ENCODE peak calls at places on chromosomes 4 and X, in six cellular contexts. Z, K, X, J, G and W are unnamed samples.

GRCh38 chr4:337932-338758 is 531 bp downstream of the ZNF141 start:
- DNase-seq in Z (peak; percentile 65), K (no peak), X (no peak), J (peak; percentile 13), G (peak; percentile 74), W (no peak)

GRCh38 chr4:31592293-31592692 is 872.1 kb downstream of the PCDH7 start:
- DNase-seq in Z (no peak), K (no peak), X (no peak), J (no peak), G (peak; percentile 29), W (no peak)

GRCh38 chr4:155854597-155855226 is 11.4 kb downstream of the ASIC5 start:
- DNase-seq in Z (no peak), K (no peak), X (no peak), J (no peak), G (peak; percentile 74), W (peak; percentile 88)

GRCh38 chrX:151852294-151852693 is 60.4 kb upstream of the MAGEA4 start:
- DNase-seq in Z (no peak), K (no peak), X (no peak), J (no peak), G (peak; percentile 5), W (no peak)

GRCh38 chr4:87219648-87220093 is 747 bp downstream of the KLHL8 start:
- DNase-seq in Z (peak; percentile 66), K (no peak), X (peak; percentile 33), J (no peak), G (peak; percentile 36), W (peak; percentile 42)

GRCh38 chr4:152063301-152064235 is 302.8 kb upstream of the GATB start:
- DNase-seq in Z (no peak), K (no peak), X (no peak), J (no peak), G (no peak), W (no peak)

GRCh38 chr4:149997881-149998421 is 80.3 kb upstream of the DCLK2 start:
- DNase-seq in Z (no peak), K (peak; percentile 10), X (no peak), J (no peak), G (peak; percentile 47), W (peak; percentile 74)

GRCh38 chrX:108025954-108026616 is 18.8 kb upstream of the VSIG1 start:
- DNase-seq in Z (no peak), K (no peak), X (no peak), J (no peak), G (no peak), W (no peak)

GRCh38 chr4:163462556-163462955 is 11.0 kb downstream of the TKTL2 start:
- DNase-seq in Z (no peak), K (no peak), X (no peak), J (no peak), G (no peak), W (no peak)

GRCh38 chrX:39491548-39492297 is 606.0 kb downstream of the BCOR start:
- DNase-seq in Z (no peak), K (no peak), X (no peak), J (no peak), G (no peak), W (no peak)

GRCh38 chr4:137635596-137635995 is 103.3 kb upstream of the PCDH18 start:
- DNase-seq in Z (no peak), K (no peak), X (no peak), J (no peak), G (peak; percentile 26), W (no peak)

GRCh38 chrX:72573158-72573511 is 492 bp upstream of the HDAC8 start:
- DNase-seq in Z (no peak), K (no peak), X (no peak), J (no peak), G (no peak), W (no peak)

GRCh38 chrX:40189018-40189417 is 91.3 kb upstream of the BCOR start:
- DNase-seq in Z (no peak), K (no peak), X (no peak), J (no peak), G (no peak), W (no peak)

GRCh38 chr4:174859904-174860303 is 30.9 kb upstream of the GLRA3 start:
- DNase-seq in Z (no peak), K (no peak), X (no peak), J (no peak), G (no peak), W (no peak)

GRCh38 chr4:139641218-139641617 is 24.4 kb upstream of the MGST2 start:
- DNase-seq in Z (no peak), K (no peak), X (no peak), J (peak; percentile 43), G (peak; percentile 67), W (no peak)